ENCODE peak calls at places on chromosomes 12 and 14, in seven cellular contexts. U, C, Z, V, L, D and A are unnamed samples.

GRCh38 chr12:84497819-84498218 is 414.8 kb downstream of the SLC6A15 start:
- DNase-seq in L (no peak), D (no peak), V (peak; percentile 32), Z (peak; percentile 38), U (no peak), C (no peak), A (no peak)

GRCh38 chr12:93061414-93062099 is 132.5 kb upstream of the EEA1 start:
- DNase-seq in L (peak; percentile 60), D (no peak), Z (no peak), C (no peak), U (no peak), V (no peak), A (no peak)

GRCh38 chr12:40691913-40692616 is at the start of gene CNTN1:
- DNase-seq in D (peak; percentile 20), L (no peak), C (peak; percentile 69), Z (peak; percentile 83), U (no peak), V (peak; percentile 96), A (no peak)

GRCh38 chr12:79250186-79250585 is 385.6 kb downstream of the SYT1 start:
- DNase-seq in L (no peak), U (no peak), V (no peak), Z (no peak), D (no peak), C (no peak), A (no peak)

GRCh38 chr12:115224031-115224430 is 540.1 kb upstream of the TBX3 start:
- DNase-seq in U (no peak), V (no peak), C (no peak), Z (no peak), D (no peak), L (no peak), A (no peak)

GRCh38 chr12:19999793-20000138 is 368.6 kb upstream of the PDE3A start:
- DNase-seq in L (no peak), U (no peak), V (no peak), D (no peak), C (no peak), Z (no peak), A (no peak)

GRCh38 chr12:6828671-6829531 is 694 bp downstream of the P3H3 start:
- DNase-seq in L (peak; percentile 45), V (peak; percentile 89), Z (peak; percentile 33), C (peak; percentile 82), D (peak; percentile 56), U (no peak), A (no peak)

GRCh38 chr14:104111301-104112112 is 26.0 kb downstream of the ASPG start:
- DNase-seq in Z (no peak), U (no peak), D (no peak), C (peak; percentile 68), V (no peak), L (no peak), A (no peak)

GRCh38 chr12:97545804-97546203 is 83.2 kb downstream of the RMST start:
- DNase-seq in V (no peak), U (no peak), Z (no peak), C (no peak), L (no peak), D (no peak), A (no peak)

GRCh38 chr14:100540141-100540925 is 46.9 kb downstream of the BEGAIN start:
- DNase-seq in U (no peak), L (no peak), Z (no peak), V (peak; percentile 80), C (peak; percentile 53), D (no peak), A (no peak)

GRCh38 chr12:111997300-111997699 is 15.7 kb downstream of the TMEM116 start:
- DNase-seq in C (no peak), U (no peak), V (no peak), D (no peak), Z (no peak), L (no peak), A (no peak)

GRCh38 chr12:55642275-55643068 is 5.8 kb downstream of the OR10P1 start:
- DNase-seq in C (peak; percentile 87), Z (no peak), L (no peak), U (no peak), D (no peak), V (no peak), A (no peak)

GRCh38 chr12:115375188-115375991 is 691.4 kb upstream of the TBX3 start:
- DNase-seq in U (no peak), L (no peak), C (no peak), D (peak; percentile 62), V (no peak), Z (no peak), A (peak; percentile 40)

GRCh38 chr14:85336817-85337216 is 193.1 kb upstream of the FLRT2 start:
- DNase-seq in Z (no peak), V (no peak), L (no peak), D (peak; percentile 11), U (no peak), C (no peak), A (no peak)

GRCh38 chr14:50822501-50823042 is 8.4 kb downstream of the NIN start:
- DNase-seq in U (no peak), C (peak; percentile 81), L (no peak), D (no peak), Z (no peak), V (no peak), A (no peak)

GRCh38 chr12:83179999-83180398 is 493.3 kb downstream of the TMTC2 start:
- DNase-seq in C (no peak), V (no peak), U (no peak), Z (no peak), D (no peak), L (no peak), A (no peak)

GRCh38 chr14:60655898-60656754 is 6.8 kb upstream of the SIX1 start:
- DNase-seq in V (peak; percentile 62), Z (no peak), U (no peak), C (no peak), L (no peak), D (no peak), A (no peak)

GRCh38 chr12:129535351-129535750 is 368.5 kb downstream of the TMEM132D start:
- DNase-seq in C (no peak), V (no peak), U (no peak), D (no peak), Z (no peak), L (no peak), A (no peak)

GRCh38 chr12:129532707-129533499 is 370.9 kb downstream of the TMEM132D start:
- DNase-seq in V (peak; percentile 51), Z (no peak), C (no peak), D (no peak), L (no peak), U (no peak), A (no peak)

GRCh38 chr12:129532082-129532481 is 371.7 kb downstream of the TMEM132D start:
- DNase-seq in V (no peak), U (no peak), L (no peak), C (no peak), D (no peak), Z (no peak), A (no peak)

GRCh38 chr12:129531004-129531403 is 372.8 kb downstream of the TMEM132D start:
- DNase-seq in L (no peak), U (no peak), C (no peak), Z (no peak), D (no peak), V (peak; percentile 8), A (no peak)

GRCh38 chr12:129530517-129530916 is 373.3 kb downstream of the TMEM132D start:
- DNase-seq in D (no peak), U (no peak), V (no peak), L (no peak), Z (no peak), C (no peak), A (no peak)
- H3K4me3 ChIP-seq in D (no peak overlapping the region), U (no peak overlapping the region), V (no peak overlapping the region), L (no peak overlapping the region), Z (no peak overlapping the region), C (no peak overlapping the region), A (no peak overlapping the region)

GRCh38 chr12:95215925-95216324 is 1.3 kb downstream of the FGD6 start:
- DNase-seq in V (peak; percentile 51), C (no peak), D (peak; percentile 24), Z (peak; percentile 53), L (no peak), U (no peak), A (no peak)

GRCh38 chr12:95213928-95214327 is 3.3 kb downstream of the FGD6 start:
- DNase-seq in Z (no peak), L (no peak), U (no peak), D (no peak), V (no peak), C (no peak), A (no peak)

GRCh38 chr12:95214466-95214865 is 2.8 kb downstream of the FGD6 start:
- DNase-seq in Z (no peak), L (no peak), V (no peak), U (no peak), C (no peak), D (no peak), A (no peak)

GRCh38 chr12:95212576-95212975 is 4.7 kb downstream of the FGD6 start:
- DNase-seq in C (no peak), L (no peak), Z (no peak), U (no peak), V (no peak), D (no peak), A (no peak)

DNA sequence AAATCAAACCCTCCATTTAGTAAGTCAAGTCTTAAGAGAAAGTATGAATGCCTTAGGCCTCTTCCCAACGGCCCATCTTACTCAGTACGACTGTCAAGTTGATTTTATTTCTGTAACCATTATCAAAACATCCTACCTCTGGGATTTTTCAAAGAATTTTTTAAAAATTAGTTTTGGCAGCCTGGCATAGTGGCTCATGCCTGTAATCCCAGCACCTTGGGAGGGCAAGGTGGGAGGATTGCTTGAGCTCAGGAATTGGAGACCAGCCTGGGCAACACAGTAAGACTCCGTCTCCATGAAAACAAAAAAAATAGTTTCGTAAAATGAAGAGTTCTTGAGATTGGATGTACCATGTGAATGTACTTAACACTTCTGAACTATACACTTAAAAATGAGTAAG is 4.1 kb downstream of the FGD6 start:
- DNase-seq in Z (no peak), U (no peak), D (no peak), V (no peak), L (no peak), C (no peak), A (no peak)
- H3K4me3 ChIP-seq in Z (no peak overlapping the region), U (no peak overlapping the region), D (no peak overlapping the region), V (no peak overlapping the region), L (no peak overlapping the region), C (no peak overlapping the region), A (no peak overlapping the region)

GRCh38 chr12:116528498-116528897 is 30.7 kb upstream of the MAP1LC3B2 start:
- DNase-seq in C (no peak), V (no peak), L (no peak), U (no peak), D (peak; percentile 67), Z (no peak), A (no peak)

GRCh38 chr12:116528067-116528466 is 31.1 kb upstream of the MAP1LC3B2 start:
- DNase-seq in D (peak; percentile 74), V (no peak), Z (peak; percentile 87), C (no peak), L (no peak), U (no peak), A (no peak)

GRCh38 chr12:116525418-116526001 is 33.7 kb upstream of the MAP1LC3B2 start:
- DNase-seq in U (no peak), C (no peak), V (peak; percentile 70), L (peak; percentile 55), Z (peak; percentile 35), D (peak; percentile 93), A (no peak)

GRCh38 chr12:116524311-116524710 is 34.9 kb upstream of the MAP1LC3B2 start:
- DNase-seq in L (no peak), D (no peak), U (no peak), C (peak; percentile 10), V (no peak), Z (no peak), A (no peak)

GRCh38 chr12:116524964-116525379 is 34.2 kb upstream of the MAP1LC3B2 start:
- DNase-seq in U (no peak), D (peak; percentile 53), Z (peak; percentile 81), L (no peak), V (peak; percentile 83), C (no peak), A (no peak)
- H3K4me3 ChIP-seq in U (peak overlapping the region; percentile 5), D (no peak overlapping the region), Z (no peak overlapping the region), L (no peak overlapping the region), V (peak overlapping the region; percentile 39), C (no peak overlapping the region), A (no peak overlapping the region)

GRCh38 chr12:121538699-121539061 is 42.1 kb downstream of the KDM2B start:
- DNase-seq in U (no peak), V (peak; percentile 72), L (no peak), D (no peak), Z (no peak), C (no peak), A (no peak)
- H3K4me3 ChIP-seq in U (no peak overlapping the region), V (peak overlapping the region; percentile 71), L (peak overlapping the region; percentile 77), D (no peak overlapping the region), Z (peak overlapping the region; percentile 57), C (no peak overlapping the region), A (no peak overlapping the region)